ENCODE peak calls at places on chromosome 13, in nine cellular contexts. K, O, G, T, Q, F, P, V and U are unnamed samples.
A peak's percentile ranks its signal among the peaks of the same experiment; 100 is the strongest.

GRCh38 chr13:26541041-26541440 is 16.4 kb upstream of the WASF3 start:
- DNase-seq in K (no peak), O (no peak), G (no peak), T (no peak), Q (no peak), F (no peak), P (no peak), V (no peak), U (no peak)

GRCh38 chr13:110676511-110677204 is 29.3 kb downstream of the CARS2 start:
- DNase-seq in K (peak; percentile 81), O (no peak), G (no peak), T (no peak), Q (no peak), F (peak; percentile 86), P (no peak), V (no peak), U (no peak)

GRCh38 chr13:103557878-103558277 is 491.7 kb upstream of the SLC10A2 start:
- DNase-seq in K (no peak), O (no peak), G (no peak), T (no peak), Q (no peak), F (no peak), P (no peak), V (no peak), U (no peak)

GRCh38 chr13:25859528-25859927 is 192.3 kb downstream of the SHISA2 start:
- DNase-seq in K (no peak), O (no peak), G (no peak), T (no peak), Q (no peak), F (no peak), P (no peak), V (no peak), U (no peak)

GRCh38 chr13:99617474-99618255 is 116.4 kb downstream of the TM9SF2 start:
- DNase-seq in K (no peak), O (no peak), G (peak; percentile 66), T (peak; percentile 48), Q (no peak), F (no peak), P (no peak), V (no peak), U (peak; percentile 87)

GRCh38 chr13:114130708-114131580 is 1.5 kb downstream of the RASA3 start:
- DNase-seq in K (no peak), O (peak; percentile 90), G (peak; percentile 91), T (peak; percentile 94), Q (no peak), F (peak; percentile 89), P (peak; percentile 71), V (peak; percentile 67), U (peak; percentile 86)

GRCh38 chr13:114073881-114074551 is 58.4 kb downstream of the RASA3 start:
- DNase-seq in K (peak; percentile 59), O (peak; percentile 53), G (no peak), T (no peak), Q (peak; percentile 53), F (no peak), P (no peak), V (no peak), U (no peak)

GRCh38 chr13:98487522-98487921 is 89.4 kb downstream of the STK24 start:
- DNase-seq in K (no peak), O (no peak), G (no peak), T (no peak), Q (no peak), F (no peak), P (no peak), V (no peak), U (no peak)

GRCh38 chr13:82011355-82011754 is 1670.4 kb upstream of the SPRY2 start:
- DNase-seq in K (no peak), O (no peak), G (no peak), T (no peak), Q (no peak), F (no peak), P (no peak), V (no peak), U (no peak)
- H3K4me3 ChIP-seq in K (no peak overlapping the region), O (no peak overlapping the region), G (no peak overlapping the region), T (no peak overlapping the region), Q (no peak overlapping the region), F (no peak overlapping the region), P (no peak overlapping the region), V (no peak overlapping the region), U (no peak overlapping the region)

DNA sequence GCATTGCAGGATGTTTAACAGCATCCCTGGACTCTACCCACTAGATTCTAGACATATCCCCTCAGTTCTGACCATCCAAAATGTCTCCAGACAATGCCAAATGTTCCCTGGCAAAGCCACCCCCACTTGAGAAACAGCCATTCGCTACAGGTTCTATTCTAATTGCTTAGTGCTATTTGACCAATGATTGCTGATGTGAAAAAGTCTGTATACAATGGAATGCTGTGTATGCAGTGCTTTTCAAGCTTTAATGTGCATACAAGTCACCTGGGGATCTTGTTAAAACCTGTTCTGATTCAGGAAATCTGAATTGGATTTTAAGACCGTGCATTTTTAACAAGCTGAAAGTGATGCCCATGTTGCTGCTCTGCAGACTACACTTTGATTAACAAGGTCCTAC is 331.8 kb upstream of the KLF12 start:
- DNase-seq in K (no peak), O (no peak), G (no peak), T (no peak), Q (no peak), F (no peak), P (peak; percentile 41), V (no peak), U (no peak)
- TF ChIP-seq CTCF in K (no peak), O (no peak), G (no peak), T (no peak), Q (no peak), F (no peak), P (no peak), V (no peak), U (no peak)

DNA sequence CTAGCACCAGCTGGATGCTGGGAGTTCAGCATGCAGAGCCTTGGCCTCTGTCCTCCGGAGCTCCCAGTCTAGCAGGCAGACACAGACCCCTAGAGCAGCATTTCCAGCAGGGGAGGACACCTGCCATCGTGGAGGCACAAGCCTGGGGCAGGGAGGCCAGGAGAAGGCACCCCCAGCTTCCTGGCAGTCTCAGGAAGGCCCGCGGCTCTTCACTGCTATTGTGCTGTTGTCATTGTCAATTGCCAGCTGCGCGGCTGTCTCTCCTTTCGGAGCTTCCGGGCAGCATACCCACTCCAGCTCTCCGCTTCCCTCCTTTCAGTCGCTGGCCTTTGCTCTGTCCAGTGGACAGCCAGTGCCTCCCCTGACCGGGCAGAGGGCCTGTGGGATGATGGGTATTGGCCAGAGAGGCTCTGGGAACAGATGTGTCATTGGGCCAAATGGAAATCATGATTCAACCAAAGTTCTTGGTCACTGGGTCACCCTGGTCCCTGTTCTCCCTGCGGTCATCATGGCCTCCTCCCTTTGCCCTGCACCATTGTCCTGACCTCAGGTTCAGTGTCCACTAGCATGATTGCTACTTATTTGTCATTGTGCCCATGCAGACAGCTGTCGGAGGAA is 93.0 kb downstream of the SLC7A1 start:
- DNase-seq in K (no peak), O (peak; percentile 42), G (no peak), T (no peak), Q (no peak), F (peak; percentile 71), P (no peak), V (no peak), U (no peak)
- H3K4me3 ChIP-seq in K (no peak overlapping the region), O (peak overlapping the region; percentile 36), G (no peak overlapping the region), T (no peak overlapping the region), Q (no peak overlapping the region), F (no peak overlapping the region), P (no peak overlapping the region), V (no peak overlapping the region), U (no peak overlapping the region)

GRCh38 chr13:78586706-78587105 is 16.6 kb downstream of the POU4F1 start:
- DNase-seq in K (no peak), O (no peak), G (no peak), T (no peak), Q (no peak), F (no peak), P (no peak), V (no peak), U (no peak)
- TF ChIP-seq CTCF in K (no peak), O (no peak), G (peak; percentile 23), T (peak; percentile 37), Q (no peak), F (no peak), P (peak; percentile 16), V (no peak), U (peak; percentile 28)